ENCODE peak calls at places on chromosomes 7 and 10, in five cellular contexts. R, L, K, O and E are unnamed samples.

GRCh38 chr10:77692782-77693181 is 55.2 kb upstream of the KCNMA1 start:
- DNase-seq in R (no peak), L (no peak), K (no peak), O (no peak), E (no peak)

GRCh38 chr10:6348091-6348862 is 145.5 kb downstream of the PFKFB3 start:
- DNase-seq in R (no peak), L (peak; percentile 19), K (no peak), O (no peak), E (no peak)

GRCh38 chr10:5751854-5752253 is 61.4 kb downstream of the GDI2 start:
- DNase-seq in R (peak; percentile 34), L (no peak), K (no peak), O (no peak), E (no peak)

GRCh38 chr10:32139223-32140073 is 83.2 kb upstream of the KIF5B start:
- DNase-seq in R (peak; percentile 96), L (peak; percentile 64), K (peak; percentile 95), O (peak; percentile 87), E (peak; percentile 21)

GRCh38 chr7:128882134-128882533 is 19.5 kb downstream of the ATP6V1F start:
- DNase-seq in R (no peak), L (no peak), K (no peak), O (no peak), E (no peak)

GRCh38 chr7:601573-602340 is 82.1 kb upstream of the PDGFA start:
- DNase-seq in R (no peak), L (peak; percentile 31), K (no peak), O (no peak), E (no peak)

GRCh38 chr7:81036041-81036440 is 117.2 kb upstream of the SEMA3C start:
- DNase-seq in R (no peak), L (peak; percentile 38), K (no peak), O (no peak), E (no peak)

GRCh38 chr10:11280187-11280932 is 262.7 kb downstream of the CELF2 start:
- DNase-seq in R (no peak), L (no peak), K (no peak), O (no peak), E (no peak)

GRCh38 chr10:27742926-27743735 is 2.5 kb downstream of the MKX start:
- DNase-seq in R (peak; percentile 74), L (peak; percentile 7), K (peak; percentile 35), O (no peak), E (no peak)

GRCh38 chr7:158815046-158815445 is 14.3 kb downstream of the ESYT2 start:
- DNase-seq in R (peak; percentile 50), L (no peak), K (peak; percentile 61), O (no peak), E (no peak)

GRCh38 chr7:192035-192649 is at the start of gene FAM20C:
- DNase-seq in R (peak; percentile 55), L (no peak), K (peak; percentile 87), O (no peak), E (peak; percentile 54)

GRCh38 chr10:68666280-68666760 is 54.7 kb upstream of the CCAR1 start:
- DNase-seq in R (no peak), L (no peak), K (peak; percentile 87), O (no peak), E (no peak)

GRCh38 chr7:23298885-23299769 is at the start of gene MALSU1:
- DNase-seq in R (peak; percentile 94), L (peak; percentile 97), K (peak; percentile 96), O (peak; percentile 75), E (peak; percentile 94)

GRCh38 chr7:131015131-131015954 is 281.3 kb upstream of the KLF14 start:
- DNase-seq in R (no peak), L (peak; percentile 65), K (peak; percentile 68), O (no peak), E (no peak)

GRCh38 chr10:23291551-23292334 is 52.9 kb downstream of the C10orf67 start:
- DNase-seq in R (no peak), L (no peak), K (no peak), O (no peak), E (no peak)

GRCh38 chr10:124614003-124614659 is 130.0 kb downstream of the FAM53B start:
- DNase-seq in R (no peak), L (no peak), K (no peak), O (no peak), E (no peak)

DNA sequence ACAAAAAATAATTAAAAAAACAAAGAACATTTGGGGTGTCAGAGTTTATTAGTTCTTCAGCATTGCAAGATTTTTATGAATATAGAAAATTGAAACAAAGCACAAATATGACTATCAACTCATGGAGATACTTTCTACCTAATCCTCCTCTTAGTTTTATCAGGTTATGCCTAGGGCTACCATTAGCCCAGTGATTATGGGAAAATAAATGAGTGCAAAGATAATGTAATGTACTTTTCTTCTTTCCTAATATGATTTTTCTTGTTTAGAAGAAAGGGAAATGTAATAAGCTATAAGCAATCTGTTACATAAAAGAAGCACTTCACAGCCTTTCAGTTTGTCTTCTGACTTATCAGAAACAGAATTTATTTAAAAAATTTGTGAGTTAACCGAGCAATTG is 676.8 kb downstream of the SORCS1 start:
- DNase-seq in R (no peak), L (no peak), K (no peak), O (no peak), E (no peak)
- H2BK12ac ChIP-seq in R (no peak overlapping the region), L (no peak overlapping the region), K (no peak overlapping the region), O (no peak overlapping the region), E (no peak overlapping the region)

DNA sequence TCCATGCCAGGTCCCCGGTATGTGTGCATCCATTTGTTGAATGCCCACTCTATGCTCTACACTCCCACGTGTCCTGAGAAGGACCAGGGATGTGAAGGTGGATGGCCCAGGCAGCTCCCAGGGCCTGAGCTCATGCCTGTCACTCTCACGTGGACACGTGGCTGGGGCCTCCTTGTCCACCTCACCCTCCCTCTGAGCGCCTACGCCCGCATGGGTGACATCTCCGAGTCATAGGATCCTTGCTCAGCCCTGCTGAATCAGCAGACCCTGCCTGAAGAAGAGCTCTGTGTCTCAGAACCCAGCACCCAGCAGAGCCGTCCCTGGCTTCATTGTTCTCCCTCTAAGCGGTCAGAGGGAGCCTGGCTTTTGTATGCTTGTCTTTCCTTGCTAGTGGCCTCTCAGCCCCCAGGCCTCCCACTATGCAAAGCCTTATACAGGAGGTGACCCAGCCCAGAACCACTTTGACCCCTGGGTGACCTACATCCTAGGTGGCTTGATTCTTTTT is 107.9 kb upstream of the PPIF start:
- DNase-seq in R (peak; percentile 64), L (peak; percentile 96), K (peak; percentile 79), O (no peak), E (peak; percentile 73)
- H3K4ac ChIP-seq in R (no peak overlapping the region), L (no peak overlapping the region), K (peak overlapping the region; percentile 86), O (no peak overlapping the region), E (no peak overlapping the region)

DNA sequence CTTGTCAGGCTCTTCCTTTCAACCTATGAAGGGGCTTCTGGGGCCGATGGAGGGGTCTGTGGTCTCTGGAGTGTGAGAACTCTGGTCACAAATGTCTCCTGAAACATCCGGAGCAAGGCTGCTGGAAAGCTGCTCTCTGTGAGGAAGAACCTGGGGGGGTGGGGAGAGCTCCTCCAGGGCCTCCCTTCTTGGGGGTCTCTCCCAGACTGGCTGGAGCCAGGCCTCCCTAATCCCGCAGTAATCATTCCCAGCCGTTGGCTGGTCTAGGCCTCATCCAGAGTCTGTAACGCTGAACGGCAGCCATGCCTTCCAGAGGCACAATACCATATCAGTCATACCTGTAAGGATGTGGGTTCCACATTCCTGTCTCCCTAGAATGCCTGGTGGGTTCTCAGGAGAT is 4.4 kb upstream of the LZTS2 start:
- DNase-seq in R (no peak), L (no peak), K (no peak), O (no peak), E (no peak)
- H3K9ac ChIP-seq in R (no peak overlapping the region), L (no peak overlapping the region), K (no peak overlapping the region), O (no peak overlapping the region), E (no peak overlapping the region)

GRCh38 chr10:129277804-129278203 is 189.2 kb upstream of the MGMT start:
- DNase-seq in R (no peak), L (no peak), K (no peak), O (no peak), E (no peak)

GRCh38 chr10:129277080-129277479 is 190.0 kb upstream of the MGMT start:
- DNase-seq in R (no peak), L (no peak), K (no peak), O (no peak), E (no peak)

GRCh38 chr10:129274928-129275474 is 192.0 kb upstream of the MGMT start:
- DNase-seq in R (peak; percentile 73), L (no peak), K (no peak), O (peak; percentile 19), E (no peak)

GRCh38 chr10:129275886-129276285 is 191.2 kb upstream of the MGMT start:
- DNase-seq in R (no peak), L (no peak), K (no peak), O (no peak), E (no peak)

GRCh38 chr10:129280103-129280502 is 186.9 kb upstream of the MGMT start:
- DNase-seq in R (no peak), L (no peak), K (no peak), O (no peak), E (no peak)
- H2BK12ac ChIP-seq in R (no peak overlapping the region), L (no peak overlapping the region), K (no peak overlapping the region), O (no peak overlapping the region), E (no peak overlapping the region)

DNA sequence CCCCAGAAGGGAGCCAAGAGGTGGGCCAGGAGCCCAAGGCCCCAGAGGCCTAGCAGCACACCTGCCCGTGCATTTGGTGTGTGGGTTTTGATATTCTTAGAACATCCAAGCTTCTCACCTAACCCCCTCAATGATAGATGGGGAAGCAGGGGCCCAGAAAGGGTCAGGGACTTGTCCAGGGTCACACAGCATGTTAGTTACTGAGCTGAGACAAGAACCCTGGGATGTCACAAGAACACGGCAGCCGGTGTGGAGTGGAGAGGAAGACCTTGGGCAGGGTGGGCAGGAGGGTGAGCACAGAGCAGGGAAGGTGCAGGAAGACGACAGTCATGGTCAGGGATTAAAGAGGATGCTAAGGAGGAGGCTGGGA is 44.3 kb downstream of the UNC5B start:
- DNase-seq in R (no peak), L (no peak), K (no peak), O (no peak), E (no peak)
- H3K4ac ChIP-seq in R (no peak overlapping the region), L (no peak overlapping the region), K (no peak overlapping the region), O (no peak overlapping the region), E (no peak overlapping the region)

DNA sequence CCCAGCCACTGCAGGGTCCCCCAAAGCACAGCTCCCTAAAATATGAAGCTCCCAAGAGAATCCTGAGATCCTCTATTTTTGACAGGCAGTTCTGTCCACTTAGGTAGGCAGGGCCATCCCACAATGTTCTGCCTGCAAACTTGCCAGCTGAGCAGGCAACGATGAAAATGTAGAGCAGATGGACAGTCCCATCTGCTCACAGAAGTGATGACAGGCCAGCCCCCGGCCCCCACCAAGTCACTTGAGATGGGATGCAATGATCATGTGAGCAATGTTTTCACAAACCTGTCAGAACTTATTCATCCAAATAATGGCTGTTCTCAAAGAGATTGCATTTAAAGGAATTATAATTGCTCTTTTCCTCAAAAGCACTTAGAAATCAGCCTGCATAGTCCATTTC is 301.4 kb downstream of the FGFR2 start:
- DNase-seq in R (no peak), L (no peak), K (no peak), O (no peak), E (no peak)
- H3K9ac ChIP-seq in R (no peak overlapping the region), L (no peak overlapping the region), K (no peak overlapping the region), O (no peak overlapping the region), E (no peak overlapping the region)

GRCh38 chr7:42093361-42093905 is 143.6 kb downstream of the GLI3 start:
- DNase-seq in R (no peak), L (no peak), K (no peak), O (no peak), E (no peak)
- H2BK12ac ChIP-seq in R (no peak overlapping the region), L (no peak overlapping the region), K (no peak overlapping the region), O (no peak overlapping the region), E (no peak overlapping the region)